ENCODE peak calls at places on chromosomes 2 and 18, in nine cellular contexts. I is stimulated activated CD4-positive, alpha-beta T cell treated with anti-CD3 and anti-CD28 coated beads, Interleukin-2, amount 100 ng/mL, for 48 hours; A is dorsolateral prefrontal cortex; V is aorta; B is left ventricle myocardium inferior; P is NCI-H524 treated with DMSO at 0.1 percent for 48 hours; S is activated effector memory CD4-positive, alpha-beta T cell treated with anti-CD3 and anti-CD28 coated beads, Interleukin-2, amount 50 U/mL, for 16 hours; Z is chondrocyte; H is AG04449. J is an unnamed sample.

GRCh38 chr18:72866572-72866900 is 1.3 kb downstream of the NETO1 start:
- DNase-seq in I (no peak), A (no peak), V (no peak), B (no peak), P (no peak), S (no peak), Z (no peak), H (no peak), J (no peak)

GRCh38 chr18:39862341-39862740 is 2092.7 kb upstream of the PIK3C3 start:
- DNase-seq in I (no peak), A (no peak), V (no peak), B (no peak), P (no peak), S (no peak), Z (no peak), H (no peak), J (no peak)

GRCh38 chr18:6405237-6406074 is 9.3 kb downstream of the L3MBTL4 start:
- DNase-seq in I (no peak), A (no peak), V (no peak), B (no peak), P (no peak), S (no peak), Z (no peak), H (no peak), J (no peak)

GRCh38 chr2:26700078-26700477 is 7.6 kb downstream of the KCNK3 start:
- DNase-seq in I (no peak), A (no peak), V (no peak), B (no peak), P (no peak), S (no peak), Z (no peak), H (no peak), J (no peak)

GRCh38 chr18:8403713-8404112 is 205.5 kb upstream of the RAB12 start:
- DNase-seq in I (no peak), A (no peak), V (no peak), B (no peak), P (no peak), S (no peak), Z (no peak), H (no peak), J (no peak)

GRCh38 chr2:20212459-20212870 is 12.5 kb downstream of the SDC1 start:
- DNase-seq in I (no peak), A (no peak), V (no peak), B (no peak), P (no peak), S (no peak), Z (no peak), H (no peak), J (no peak)

GRCh38 chr2:2057125-2057721 is 273.9 kb downstream of the MYT1L start:
- DNase-seq in I (peak), A (peak), V (peak), B (peak), P (no peak), S (peak), Z (no peak), H (no peak), J (no peak)

GRCh38 chr2:108316194-108316880 is 27.6 kb downstream of the SULT1C2 start:
- DNase-seq in I (no peak), A (no peak), V (no peak), B (no peak), P (no peak), S (no peak), Z (no peak), H (no peak), J (no peak)

GRCh38 chr2:108594982-108595464 is 60.8 kb downstream of the LIMS1 start:
- DNase-seq in I (no peak), A (no peak), V (no peak), B (no peak), P (no peak), S (no peak), Z (no peak), H (peak), J (peak)

GRCh38 chr2:196170202-196170680 is 1.1 kb downstream of the STK17B start:
- DNase-seq in I (no peak), A (no peak), V (peak), B (no peak), P (no peak), S (peak), Z (no peak), H (no peak), J (peak)

GRCh38 chr2:47520302-47520630 is 117.3 kb downstream of the MSH2 start:
- DNase-seq in I (no peak), A (peak), V (no peak), B (no peak), P (peak), S (no peak), Z (no peak), H (no peak), J (no peak)

GRCh38 chr2:109293663-109294062 is 164.7 kb downstream of the SH3RF3 start:
- DNase-seq in I (no peak), A (no peak), V (no peak), B (no peak), P (no peak), S (no peak), Z (no peak), H (no peak), J (no peak)

GRCh38 chr18:58863539-58864145 is 1.0 kb upstream of the ZNF532 start:
- DNase-seq in I (no peak), A (peak), V (peak), B (peak), P (no peak), S (peak), Z (no peak), H (no peak), J (no peak)

GRCh38 chr2:220887271-220887870 is 684.7 kb downstream of the EPHA4 start:
- DNase-seq in I (no peak), A (no peak), V (no peak), B (no peak), P (no peak), S (no peak), Z (no peak), H (no peak), J (no peak)

GRCh38 chr2:190843874-190844699 is 36.5 kb upstream of the GLS start:
- DNase-seq in I (peak), A (no peak), V (no peak), B (no peak), P (no peak), S (peak), Z (no peak), H (no peak), J (no peak)

GRCh38 chr2:29587791-29588190 is 333.6 kb downstream of the ALK start:
- DNase-seq in I (no peak), A (no peak), V (no peak), B (no peak), P (no peak), S (no peak), Z (no peak), H (no peak), J (no peak)

GRCh38 chr2:40488927-40489677 is 37.2 kb upstream of the SLC8A1 start:
- DNase-seq in I (no peak), A (no peak), V (no peak), B (no peak), P (no peak), S (no peak), Z (no peak), H (no peak), J (no peak)

GRCh38 chr2:64448069-64448468 is 5.9 kb upstream of the LGALSL start:
- DNase-seq in I (no peak), A (no peak), V (no peak), B (no peak), P (no peak), S (no peak), Z (no peak), H (no peak), J (no peak)

GRCh38 chr2:170739048-170739447 is 23.9 kb downstream of the SP5 start:
- DNase-seq in I (no peak), A (no peak), V (no peak), B (no peak), P (no peak), S (no peak), Z (no peak), H (peak), J (no peak)